ENCODE peak calls at places on chromosome 19, in five cellular contexts. C is Caki2, X is AG10803, Q is heart right ventricle, J is WTC11. K is an unnamed sample.

GRCh38 chr19:31261651-31262331 is 87.4 kb downstream of the TSHZ3 start:
- DNase-seq in C (no peak), X (peak; percentile 83), Q (no peak), J (no peak), K (no peak)

GRCh38 chr19:29098091-29098490 is 114.9 kb downstream of the UQCRFS1 start:
- DNase-seq in C (no peak), X (no peak), Q (no peak), J (no peak), K (no peak)

GRCh38 chr19:29188289-29188688 is 24.7 kb downstream of the UQCRFS1 start:
- DNase-seq in C (no peak), X (no peak), Q (no peak), J (no peak), K (no peak)

GRCh38 chr19:48249502-48250014 is 6.2 kb downstream of the CARD8 start:
- DNase-seq in C (no peak), X (no peak), Q (peak; percentile 77), J (no peak), K (no peak)

GRCh38 chr19:33814181-33815165 is 17.8 kb downstream of the KCTD15 start:
- DNase-seq in C (no peak), X (no peak), Q (no peak), J (no peak), K (no peak)

GRCh38 chr19:31548941-31549340 is 199.7 kb upstream of the TSHZ3 start:
- DNase-seq in C (peak; percentile 17), X (peak; percentile 50), Q (no peak), J (peak; percentile 34), K (peak; percentile 20)

GRCh38 chr19:43779147-43779819 is 1.5 kb downstream of the KCNN4 start:
- DNase-seq in C (no peak), X (no peak), Q (no peak), J (no peak), K (no peak)

GRCh38 chr19:48481846-48482639 is 12.9 kb downstream of the CYTH2 start:
- DNase-seq in C (no peak), X (peak; percentile 55), Q (no peak), J (no peak), K (no peak)

GRCh38 chr19:41437944-41438574 is 1.7 kb downstream of the DMAC2 start:
- DNase-seq in C (no peak), X (no peak), Q (no peak), J (no peak), K (no peak)

GRCh38 chr19:18590273-18591272 is 2.0 kb downstream of the REX1BD start:
- DNase-seq in C (peak; percentile 98), X (peak; percentile 18), Q (no peak), J (peak; percentile 98), K (peak; percentile 92)

K was measured in nephron progenitor cell.